ENCODE peak calls at places on chromosomes 5 and 9, in seven cellular contexts. K, C, V, B, U, E and R are unnamed samples.

GRCh38 chr5:80216753-80217596 is 38.9 kb downstream of the SERINC5 start:
- DNase-seq in U (no peak), C (peak), K (no peak), E (no peak), B (no peak), V (no peak), R (no peak)

GRCh38 chr9:134503301-134504105 is 138.1 kb upstream of the COL5A1 start:
- DNase-seq in V (peak), B (no peak), E (no peak), C (no peak), K (no peak), U (no peak), R (no peak)

GRCh38 chr5:89203611-89204010 is 320.6 kb upstream of the MEF2C start:
- DNase-seq in U (no peak), C (no peak), K (no peak), V (no peak), E (no peak), B (no peak), R (no peak)

GRCh38 chr5:912356-913091 is 19.8 kb downstream of the TRIP13 start:
- DNase-seq in U (peak), E (peak), B (peak), C (peak), V (peak), K (peak), R (peak)

GRCh38 chr5:169904059-169904458 is 76.2 kb downstream of the INSYN2B start:
- DNase-seq in U (no peak), K (no peak), C (no peak), E (no peak), B (no peak), V (no peak), R (peak)

GRCh38 chr9:98877211-98877730 is 66.4 kb upstream of the COL15A1 start:
- DNase-seq in E (no peak), C (no peak), V (no peak), B (no peak), U (no peak), K (no peak), R (no peak)

GRCh38 chr5:107378218-107378899 is 292.4 kb downstream of the EFNA5 start:
- DNase-seq in C (no peak), K (no peak), B (no peak), V (peak), E (no peak), U (no peak), R (peak)

GRCh38 chr9:133339641-133340040 is 3.7 kb upstream of the SURF6 start:
- DNase-seq in U (no peak), B (no peak), E (no peak), K (no peak), V (no peak), C (no peak), R (no peak)

GRCh38 chr5:72106922-72107873 is at the start of gene MAP1B:
- DNase-seq in U (peak), K (no peak), C (no peak), E (no peak), V (peak), B (no peak), R (peak)

GRCh38 chr5:126100767-126101166 is 322.4 kb upstream of the GRAMD2B start:
- DNase-seq in E (no peak), V (no peak), C (no peak), B (no peak), U (peak), K (no peak), R (no peak)

GRCh38 chr5:66615894-66616293 is 19.7 kb downstream of the MAST4 start:
- DNase-seq in K (no peak), C (no peak), U (no peak), E (no peak), B (no peak), V (no peak), R (no peak)

GRCh38 chr9:69357030-69357853 is 32.2 kb downstream of the ENTREP1 start:
- DNase-seq in B (no peak), U (no peak), E (no peak), C (no peak), K (no peak), V (no peak), R (no peak)

GRCh38 chr5:134511796-134512660 is 13.4 kb upstream of the JADE2 start:
- DNase-seq in V (peak), K (no peak), E (no peak), B (no peak), C (no peak), U (peak), R (peak)

GRCh38 chr9:21830589-21830988 is 28.2 kb downstream of the MTAP start:
- DNase-seq in K (no peak), C (no peak), B (no peak), U (no peak), V (peak), E (no peak), R (peak)

GRCh38 chr5:148984333-148984732 is 78.5 kb downstream of the SH3TC2 start:
- DNase-seq in U (no peak), V (peak), C (no peak), B (no peak), E (no peak), K (peak), R (peak)

GRCh38 chr5:32475338-32476097 is 31.0 kb upstream of the ZFR start:
- DNase-seq in E (no peak), C (no peak), B (no peak), V (no peak), K (no peak), U (no peak), R (no peak)

GRCh38 chr9:91285729-91286353 is 75.9 kb downstream of the AUH start:
- DNase-seq in U (no peak), V (no peak), C (no peak), K (no peak), E (peak), B (no peak), R (peak)

GRCh38 chr9:14911046-14911445 is 818 bp upstream of the FREM1 start:
- DNase-seq in C (no peak), K (no peak), V (no peak), U (no peak), B (no peak), E (no peak), R (no peak)

GRCh38 chr5:171755354-171755821 is 30.2 kb upstream of the SMIM23 start:
- DNase-seq in V (peak), B (no peak), E (no peak), K (no peak), C (no peak), U (no peak), R (peak)

GRCh38 chr9:8394341-8394740 is 594.8 kb upstream of the DMAC1 start:
- DNase-seq in K (no peak), E (no peak), V (no peak), C (no peak), U (no peak), B (no peak), R (no peak)

GRCh38 chr9:126953089-126953809 is 38.7 kb downstream of the RALGPS1 start:
- DNase-seq in K (no peak), E (no peak), V (peak), U (no peak), C (no peak), B (no peak), R (peak)

GRCh38 chr5:143001764-143002351 is 231.7 kb downstream of the ARHGAP26 start:
- DNase-seq in B (no peak), C (peak), K (no peak), V (peak), U (no peak), E (no peak), R (peak)

GRCh38 chr9:89848060-89849040 is 243.5 kb downstream of the GADD45G start:
- DNase-seq in C (no peak), E (no peak), U (no peak), K (no peak), B (no peak), V (no peak), R (no peak)

GRCh38 chr5:41120600-41120999 is 49.5 kb upstream of the MROH2B start:
- DNase-seq in E (no peak), V (no peak), C (no peak), U (no peak), B (no peak), K (no peak), R (no peak)

GRCh38 chr9:19675492-19675891 is 113.3 kb downstream of the SLC24A2 start:
- DNase-seq in U (no peak), K (no peak), B (no peak), E (no peak), V (no peak), C (no peak), R (no peak)

GRCh38 chr5:149002053-149002452 is 60.8 kb downstream of the SH3TC2 start:
- DNase-seq in K (peak), V (peak), B (no peak), U (no peak), C (no peak), E (peak), R (peak)

GRCh38 chr5:106451998-106452397 is 1218.7 kb downstream of the EFNA5 start:
- DNase-seq in C (no peak), B (no peak), K (no peak), E (no peak), U (no peak), V (no peak), R (no peak)

GRCh38 chr9:134629586-134630392 is 11.8 kb upstream of the COL5A1 start:
- DNase-seq in K (no peak), B (no peak), C (no peak), U (peak), V (no peak), E (no peak), R (no peak)

GRCh38 chr9:35725362-35725761 is 6.6 kb downstream of the TLN1 start:
- DNase-seq in B (no peak), E (no peak), K (no peak), U (no peak), C (no peak), V (no peak), R (no peak)

GRCh38 chr9:135037521-135038250 is 49.8 kb upstream of the OLFM1 start:
- DNase-seq in U (no peak), B (no peak), E (no peak), K (no peak), C (peak), V (no peak), R (no peak)

GRCh38 chr5:163809480-163809879 is 304.1 kb downstream of the MAT2B start:
- DNase-seq in K (no peak), E (no peak), B (no peak), C (no peak), V (no peak), U (peak), R (peak)

GRCh38 chr9:92094655-92095054 is 20.6 kb downstream of the SPTLC1 start:
- DNase-seq in K (no peak), E (no peak), V (peak), C (peak), B (peak), U (no peak), R (peak)

GRCh38 chr5:154087260-154087659 is 48.5 kb downstream of the MFAP3 start:
- DNase-seq in B (no peak), C (no peak), K (no peak), V (peak), E (peak), U (no peak), R (no peak)

GRCh38 chr9:134190232-134191121 is 26.1 kb upstream of the RNU6ATAC start:
- DNase-seq in K (no peak), C (no peak), B (no peak), U (peak), E (no peak), V (no peak), R (no peak)